ENCODE peak calls at places on chromosome 19, in six cellular contexts. K is suprapubic skin, D is substantia nigra, F is Right ventricle myocardium superior, G is MG63, X is RWPE1. V is an unnamed sample.

GRCh38 chr19:45179063-45179847 is 671 bp downstream of the BLOC1S3 start:
- DNase-seq in G (peak; percentile 59), X (no peak), K (no peak), D (no peak), F (peak; percentile 61), V (peak; percentile 74)

GRCh38 chr19:7489609-7490044 is 792 bp upstream of the PEX11G start:
- DNase-seq in D (no peak), X (no peak), F (no peak), K (no peak), G (no peak), V (no peak)

GRCh38 chr19:46608581-46609345 is 7.6 kb downstream of the CALM3 start:
- DNase-seq in D (no peak), X (no peak), K (peak; percentile 76), F (peak; percentile 26), G (no peak), V (no peak)

GRCh38 chr19:11530432-11530831 is 1.5 kb upstream of the ECSIT start:
- DNase-seq in G (peak; percentile 81), K (no peak), F (peak; percentile 79), D (peak; percentile 84), X (peak; percentile 84), V (peak; percentile 57)

GRCh38 chr19:11399667-11400066 is 15.6 kb upstream of the EPOR start:
- DNase-seq in K (no peak), F (no peak), D (no peak), X (no peak), G (no peak), V (no peak)

GRCh38 chr19:12872255-12872654 is 9.0 kb downstream of the DNASE2 start:
- DNase-seq in X (no peak), D (no peak), K (no peak), G (no peak), F (no peak), V (no peak)

GRCh38 chr19:18412610-18413239 is 6.5 kb upstream of the SSBP4 start:
- DNase-seq in K (peak; percentile 79), D (no peak), X (no peak), F (no peak), G (no peak), V (no peak)

GRCh38 chr19:51148571-51148970 is 6.5 kb downstream of the SIGLEC7 start:
- DNase-seq in G (no peak), D (no peak), K (no peak), X (no peak), F (no peak), V (no peak)

GRCh38 chr19:33368074-33368864 is 5.2 kb upstream of the CEBPG start:
- DNase-seq in X (peak; percentile 85), F (no peak), K (no peak), D (no peak), G (peak; percentile 77), V (peak; percentile 87)

V was measured in Daoy.